ENCODE peak calls at places on chromosomes 13 and 19, in eight cellular contexts. One of them, this sample, is unnamed. For H3K9me2, the result is how much of the 10 kb centered on the place peaks cover.

GRCh38 chr19:53660584-53660983 is 28.8 kb downstream of the DPRX start:
- DNase-seq in PC-9: no peak
- DNase-seq in GM23338: no peak
- DNase-seq in OCI-LY7: no peak
- DNase-seq in GM23248: no peak
- DNase-seq in SK-N-SH: no peak
- DNase-seq in MM.1S: no peak
- DNase-seq in Karpas-422: no peak
- DNase-seq in this sample: no peak

GRCh38 chr19:36423925-36424324 is 5.5 kb upstream of the ZFP82 start:
- DNase-seq in PC-9: no peak
- DNase-seq in GM23338: peak
- DNase-seq in OCI-LY7: no peak
- DNase-seq in GM23248: no peak
- DNase-seq in SK-N-SH: no peak
- DNase-seq in MM.1S: no peak
- DNase-seq in Karpas-422: no peak
- DNase-seq in this sample: no peak

GRCh38 chr13:107104631-107105030 is 536.7 kb upstream of the ARGLU1 start:
- DNase-seq in PC-9: no peak
- DNase-seq in GM23338: no peak
- DNase-seq in OCI-LY7: no peak
- DNase-seq in GM23248: no peak
- DNase-seq in SK-N-SH: no peak
- DNase-seq in MM.1S: no peak
- DNase-seq in Karpas-422: no peak
- DNase-seq in this sample: no peak

GRCh38 chr19:15112385-15112784 is 5.2 kb downstream of the SYDE1 start:
- DNase-seq in PC-9: peak
- DNase-seq in GM23338: peak
- DNase-seq in OCI-LY7: peak
- DNase-seq in GM23248: peak
- DNase-seq in SK-N-SH: peak
- DNase-seq in MM.1S: no peak
- DNase-seq in Karpas-422: peak
- DNase-seq in this sample: no peak

GRCh38 chr13:29591310-29591709 is 4.2 kb downstream of the SLC7A1 start:
- DNase-seq in PC-9: no peak
- DNase-seq in GM23338: no peak
- DNase-seq in OCI-LY7: no peak
- DNase-seq in GM23248: peak
- DNase-seq in SK-N-SH: no peak
- DNase-seq in MM.1S: no peak
- DNase-seq in Karpas-422: no peak
- DNase-seq in this sample: no peak

GRCh38 chr13:74444877-74445479 is 310.8 kb upstream of the KLF12 start:
- DNase-seq in PC-9: no peak
- DNase-seq in GM23338: no peak
- DNase-seq in OCI-LY7: no peak
- DNase-seq in GM23248: peak
- DNase-seq in SK-N-SH: peak
- DNase-seq in MM.1S: no peak
- DNase-seq in Karpas-422: no peak
- DNase-seq in this sample: no peak

GRCh38 chr13:48094404-48094780 is 512 bp downstream of the MED4 start:
- DNase-seq in PC-9: no peak
- DNase-seq in GM23338: peak
- DNase-seq in OCI-LY7: peak
- DNase-seq in GM23248: peak
- DNase-seq in SK-N-SH: no peak
- DNase-seq in MM.1S: no peak
- DNase-seq in Karpas-422: peak
- DNase-seq in this sample: no peak

GRCh38 chr19:14015454-14016035 is 9.4 kb upstream of the RFX1 start:
- DNase-seq in PC-9: no peak
- DNase-seq in GM23338: no peak
- DNase-seq in OCI-LY7: peak
- DNase-seq in GM23248: no peak
- DNase-seq in SK-N-SH: no peak
- DNase-seq in MM.1S: peak
- DNase-seq in Karpas-422: peak
- DNase-seq in this sample: peak

GRCh38 chr19:2425622-2426581 is 1.5 kb downstream of the TIMM13 start:
- DNase-seq in PC-9: no peak
- DNase-seq in GM23338: no peak
- DNase-seq in OCI-LY7: no peak
- DNase-seq in GM23248: no peak
- DNase-seq in SK-N-SH: no peak
- DNase-seq in MM.1S: no peak
- DNase-seq in Karpas-422: no peak
- DNase-seq in this sample: no peak
- H3K9me2 ChIP-seq in PC-9: under half
- H3K9me2 ChIP-seq in GM23338: under half
- H3K9me2 ChIP-seq in OCI-LY7: under half
- H3K9me2 ChIP-seq in GM23248: under half
- H3K9me2 ChIP-seq in SK-N-SH: under half
- H3K9me2 ChIP-seq in MM.1S: under half
- H3K9me2 ChIP-seq in Karpas-422: under half
- H3K9me2 ChIP-seq in this sample: under half

DNA sequence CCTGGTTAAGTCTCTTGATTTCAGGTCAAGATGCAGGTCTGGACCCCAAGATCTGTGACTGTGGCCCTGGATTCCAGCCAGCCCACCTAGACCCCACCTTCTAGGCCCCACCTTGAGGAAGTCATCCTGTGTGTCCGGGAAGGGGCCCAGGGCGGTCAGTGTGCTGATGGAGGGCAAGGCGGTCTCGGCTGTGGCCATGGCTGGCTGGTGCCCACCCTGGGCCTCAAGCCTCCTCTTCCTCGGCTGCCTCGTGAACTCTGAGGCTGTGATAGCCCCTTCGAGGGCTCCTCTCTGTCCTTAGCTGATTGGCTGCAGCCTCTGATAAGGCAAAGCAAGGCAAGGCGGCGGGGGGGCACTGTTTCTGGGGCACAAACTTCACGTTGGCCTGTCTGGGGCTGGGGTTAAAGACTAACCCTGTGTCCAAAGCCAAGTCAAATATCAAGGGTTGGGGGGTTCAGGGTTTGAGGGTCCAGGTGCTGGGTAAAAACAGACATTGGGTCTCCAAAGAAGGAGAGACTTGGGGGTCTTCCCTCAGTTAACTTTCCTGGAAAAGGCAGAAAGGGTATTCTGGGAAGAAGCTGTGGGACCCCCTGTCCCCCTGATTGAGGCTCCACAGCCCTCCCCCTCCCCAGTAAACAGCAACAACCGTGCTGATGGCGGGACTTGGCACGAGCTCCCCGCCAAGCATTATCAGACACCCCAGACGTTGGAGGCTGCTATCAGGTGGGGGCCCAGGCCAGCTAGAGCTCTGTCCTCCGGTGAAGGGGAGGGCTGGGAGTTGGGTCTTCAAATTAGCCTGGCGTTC is at the start of gene KLF1:
- DNase-seq in PC-9: peak
- DNase-seq in GM23338: no peak
- DNase-seq in OCI-LY7: no peak
- DNase-seq in GM23248: no peak
- DNase-seq in SK-N-SH: no peak
- DNase-seq in MM.1S: no peak
- DNase-seq in Karpas-422: no peak
- DNase-seq in this sample: no peak
- H3K9me2 ChIP-seq in PC-9: under half
- H3K9me2 ChIP-seq in GM23338: under half
- H3K9me2 ChIP-seq in OCI-LY7: under half
- H3K9me2 ChIP-seq in GM23248: under half
- H3K9me2 ChIP-seq in SK-N-SH: under half
- H3K9me2 ChIP-seq in MM.1S: under half
- H3K9me2 ChIP-seq in Karpas-422: under half
- H3K9me2 ChIP-seq in this sample: under half

GRCh38 chr13:66365101-66365500 is 865.0 kb downstream of the PCDH9 start:
- DNase-seq in PC-9: no peak
- DNase-seq in GM23338: no peak
- DNase-seq in OCI-LY7: no peak
- DNase-seq in GM23248: no peak
- DNase-seq in SK-N-SH: no peak
- DNase-seq in MM.1S: no peak
- DNase-seq in Karpas-422: no peak
- DNase-seq in this sample: no peak
- H3K9me2 ChIP-seq in PC-9: under half
- H3K9me2 ChIP-seq in GM23338: under half
- H3K9me2 ChIP-seq in OCI-LY7: under half
- H3K9me2 ChIP-seq in GM23248: under half
- H3K9me2 ChIP-seq in SK-N-SH: under half
- H3K9me2 ChIP-seq in MM.1S: under half
- H3K9me2 ChIP-seq in Karpas-422: under half
- H3K9me2 ChIP-seq in this sample: under half

GRCh38 chr13:104823709-104824108 is 1711.8 kb downstream of the EFNB2 start:
- DNase-seq in PC-9: no peak
- DNase-seq in GM23338: no peak
- DNase-seq in OCI-LY7: no peak
- DNase-seq in GM23248: no peak
- DNase-seq in SK-N-SH: no peak
- DNase-seq in MM.1S: no peak
- DNase-seq in Karpas-422: no peak
- DNase-seq in this sample: no peak

GRCh38 chr13:104823071-104823470 is 1712.4 kb downstream of the EFNB2 start:
- DNase-seq in PC-9: no peak
- DNase-seq in GM23338: no peak
- DNase-seq in OCI-LY7: peak
- DNase-seq in GM23248: no peak
- DNase-seq in SK-N-SH: no peak
- DNase-seq in MM.1S: no peak
- DNase-seq in Karpas-422: no peak
- DNase-seq in this sample: no peak
- H3K9me2 ChIP-seq in PC-9: under half
- H3K9me2 ChIP-seq in GM23338: under half
- H3K9me2 ChIP-seq in OCI-LY7: under half
- H3K9me2 ChIP-seq in GM23248: under half
- H3K9me2 ChIP-seq in SK-N-SH: under half
- H3K9me2 ChIP-seq in MM.1S: under half
- H3K9me2 ChIP-seq in Karpas-422: under half
- H3K9me2 ChIP-seq in this sample: under half

GRCh38 chr13:112905619-112905989 is 63.4 kb upstream of the MCF2L start:
- DNase-seq in PC-9: no peak
- DNase-seq in GM23338: no peak
- DNase-seq in OCI-LY7: no peak
- DNase-seq in GM23248: no peak
- DNase-seq in SK-N-SH: no peak
- DNase-seq in MM.1S: no peak
- DNase-seq in Karpas-422: no peak
- DNase-seq in this sample: no peak
- H3K9me2 ChIP-seq in PC-9: under half
- H3K9me2 ChIP-seq in GM23338: under half
- H3K9me2 ChIP-seq in OCI-LY7: under half
- H3K9me2 ChIP-seq in GM23248: under half
- H3K9me2 ChIP-seq in SK-N-SH: under half
- H3K9me2 ChIP-seq in MM.1S: under half
- H3K9me2 ChIP-seq in Karpas-422: under half
- H3K9me2 ChIP-seq in this sample: under half

GRCh38 chr13:101326710-101327109 is 89.6 kb downstream of the NALCN start:
- DNase-seq in PC-9: no peak
- DNase-seq in GM23338: no peak
- DNase-seq in OCI-LY7: no peak
- DNase-seq in GM23248: no peak
- DNase-seq in SK-N-SH: no peak
- DNase-seq in MM.1S: no peak
- DNase-seq in Karpas-422: no peak
- DNase-seq in this sample: no peak
- H3K9me2 ChIP-seq in PC-9: under half
- H3K9me2 ChIP-seq in GM23338: under half
- H3K9me2 ChIP-seq in OCI-LY7: under half
- H3K9me2 ChIP-seq in GM23248: under half
- H3K9me2 ChIP-seq in SK-N-SH: under half
- H3K9me2 ChIP-seq in MM.1S: under half
- H3K9me2 ChIP-seq in Karpas-422: under half
- H3K9me2 ChIP-seq in this sample: under half

GRCh38 chr19:3287814-3288213 is 63.4 kb downstream of the CELF5 start:
- DNase-seq in PC-9: no peak
- DNase-seq in GM23338: no peak
- DNase-seq in OCI-LY7: no peak
- DNase-seq in GM23248: no peak
- DNase-seq in SK-N-SH: peak
- DNase-seq in MM.1S: no peak
- DNase-seq in Karpas-422: no peak
- DNase-seq in this sample: no peak
- H3K9me2 ChIP-seq in PC-9: under half
- H3K9me2 ChIP-seq in GM23338: under half
- H3K9me2 ChIP-seq in OCI-LY7: under half
- H3K9me2 ChIP-seq in GM23248: under half
- H3K9me2 ChIP-seq in SK-N-SH: under half
- H3K9me2 ChIP-seq in MM.1S: under half
- H3K9me2 ChIP-seq in Karpas-422: under half
- H3K9me2 ChIP-seq in this sample: under half

DNA sequence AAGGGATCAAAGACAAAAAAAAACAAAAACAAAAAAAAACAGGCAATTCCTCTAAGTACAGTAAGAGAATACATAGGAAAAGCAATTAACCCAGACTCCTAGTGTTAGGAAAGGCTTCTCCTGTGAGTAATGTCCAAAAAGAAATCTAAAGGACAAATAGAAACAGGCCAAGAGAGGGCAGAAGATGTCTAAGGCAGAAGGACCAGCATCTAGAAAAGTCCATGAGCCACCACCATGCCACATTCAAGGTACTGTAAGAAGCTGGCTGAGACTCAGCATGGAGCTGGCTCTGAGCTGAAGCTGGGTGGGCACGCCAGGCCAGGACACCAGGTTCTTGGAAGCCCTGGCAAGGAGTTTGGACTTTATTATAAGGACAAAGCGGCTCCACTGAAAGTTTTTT is 118.1 kb upstream of the FRY start:
- DNase-seq in PC-9: no peak
- DNase-seq in GM23338: no peak
- DNase-seq in OCI-LY7: no peak
- DNase-seq in GM23248: peak
- DNase-seq in SK-N-SH: no peak
- DNase-seq in MM.1S: no peak
- DNase-seq in Karpas-422: no peak
- DNase-seq in this sample: no peak
- H3K9me2 ChIP-seq in PC-9: under half
- H3K9me2 ChIP-seq in GM23338: under half
- H3K9me2 ChIP-seq in OCI-LY7: under half
- H3K9me2 ChIP-seq in GM23248: under half
- H3K9me2 ChIP-seq in SK-N-SH: under half
- H3K9me2 ChIP-seq in MM.1S: under half
- H3K9me2 ChIP-seq in Karpas-422: under half
- H3K9me2 ChIP-seq in this sample: under half